ENCODE peak calls at places on chromosomes 3 and 15, in seven cellular contexts. P is body of pancreas, L is PC-3, G is AG04450, F is transverse colon, H is coronary artery, B is astrocyte of the spinal cord. A is an unnamed sample.
A peak's percentile ranks its signal among the peaks of the same experiment; 100 is the strongest.

GRCh38 chr3:122101646-122102045 is 46.5 kb downstream of the CD86 start:
- DNase-seq in P (no peak), L (peak; percentile 87), G (peak; percentile 24), F (no peak), H (no peak), B (peak; percentile 28), A (no peak)

GRCh38 chr3:34174740-34175139 is 376.3 kb downstream of the PDCD6IP start:
- DNase-seq in P (no peak), L (no peak), G (no peak), F (no peak), H (no peak), B (no peak), A (no peak)

GRCh38 chr3:46978381-46978780 is 1.1 kb upstream of the NBEAL2 start:
- DNase-seq in P (no peak), L (no peak), G (no peak), F (no peak), H (no peak), B (no peak), A (no peak)

GRCh38 chr3:143843607-143844006 is 4.7 kb downstream of the SLC9A9 start:
- DNase-seq in P (no peak), L (no peak), G (no peak), F (no peak), H (no peak), B (no peak), A (no peak)

GRCh38 chr3:120144267-120144666 is 50.0 kb upstream of the GSK3B start:
- DNase-seq in P (peak; percentile 43), L (peak; percentile 82), G (no peak), F (no peak), H (no peak), B (peak; percentile 20), A (peak; percentile 61)

GRCh38 chr3:67685499-67685898 is 31.1 kb upstream of the SUCLG2 start:
- DNase-seq in P (no peak), L (no peak), G (no peak), F (no peak), H (no peak), B (peak; percentile 9), A (no peak)

GRCh38 chr15:70092462-70092850 is 5.3 kb downstream of the TLE3 start:
- DNase-seq in P (no peak), L (no peak), G (peak; percentile 69), F (no peak), H (no peak), B (no peak), A (no peak)

GRCh38 chr3:72798552-72799195 is 49.6 kb downstream of the SHQ1 start:
- DNase-seq in P (no peak), L (no peak), G (no peak), F (no peak), H (no peak), B (peak; percentile 23), A (no peak)

GRCh38 chr15:83698294-83698693 is 44.4 kb downstream of the ADAMTSL3 start:
- DNase-seq in P (peak; percentile 31), L (peak; percentile 87), G (no peak), F (peak; percentile 46), H (no peak), B (peak; percentile 22), A (no peak)

GRCh38 chr3:26102376-26103110 is 312.7 kb downstream of the OXSM start:
- DNase-seq in P (no peak), L (no peak), G (no peak), F (no peak), H (no peak), B (no peak), A (no peak)

GRCh38 chr3:70853161-70853560 is 540.7 kb upstream of the MDFIC2 start:
- DNase-seq in P (no peak), L (no peak), G (no peak), F (no peak), H (no peak), B (peak; percentile 32), A (no peak)

GRCh38 chr3:70855139-70855538 is 542.7 kb upstream of the MDFIC2 start:
- DNase-seq in P (no peak), L (no peak), G (no peak), F (no peak), H (no peak), B (no peak), A (no peak)

GRCh38 chr3:70854108-70854507 is 541.7 kb upstream of the MDFIC2 start:
- DNase-seq in P (no peak), L (no peak), G (no peak), F (no peak), H (no peak), B (peak; percentile 36), A (no peak)

GRCh38 chr3:70857926-70858325 is 545.5 kb upstream of the MDFIC2 start:
- DNase-seq in P (no peak), L (no peak), G (no peak), F (no peak), H (no peak), B (no peak), A (no peak)

GRCh38 chr3:70856414-70857162 is 544.1 kb upstream of the MDFIC2 start:
- DNase-seq in P (no peak), L (peak; percentile 83), G (peak; percentile 64), F (no peak), H (no peak), B (peak; percentile 88), A (no peak)
- H3K4me3 ChIP-seq in P (no peak overlapping the region), L (no peak overlapping the region), G (no peak overlapping the region), F (no peak overlapping the region), H (no peak overlapping the region), B (no peak overlapping the region), A (no peak overlapping the region)

DNA sequence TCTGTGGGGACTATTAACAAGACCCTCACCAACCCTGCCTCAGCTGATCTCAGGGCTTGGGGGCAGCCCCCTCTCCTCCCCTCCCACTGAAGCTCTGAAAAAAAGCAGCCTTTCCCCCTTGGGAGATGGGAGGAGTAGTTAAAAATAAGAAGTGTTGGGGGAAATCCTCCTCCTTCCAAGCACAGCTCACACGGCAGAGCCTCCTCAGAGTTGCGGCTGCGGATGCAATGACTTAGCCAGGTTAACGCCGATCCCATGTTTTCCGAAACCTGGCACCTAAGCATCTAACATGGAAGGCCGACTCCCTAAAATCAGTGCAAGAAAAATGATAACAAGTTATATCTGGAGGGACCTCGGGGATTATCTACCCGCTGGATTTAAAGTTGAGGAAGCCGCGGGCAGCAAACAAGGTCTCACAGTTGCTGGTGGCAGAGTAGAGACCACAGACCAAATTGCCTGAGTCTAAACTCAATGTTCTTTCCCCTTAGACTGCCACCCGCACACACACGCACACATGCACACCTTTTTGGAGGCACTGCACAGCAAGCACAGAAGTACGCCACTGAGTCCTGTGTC is 1.1 kb upstream of the TPM1 start:
- DNase-seq in P (no peak), L (no peak), G (no peak), F (no peak), H (no peak), B (no peak), A (no peak)
- H3K4me3 ChIP-seq in P (peak overlapping the region; percentile 73), L (no peak overlapping the region), G (peak overlapping the region; percentile 58), F (peak overlapping the region; percentile 88), H (peak overlapping the region; percentile 94), B (peak overlapping the region; percentile 79), A (peak overlapping the region; percentile 71)

GRCh38 chr15:91853968-91854943 is 748 bp downstream of the SLCO3A1 start:
- DNase-seq in P (peak; percentile 25), L (no peak), G (no peak), F (peak; percentile 57), H (peak; percentile 79), B (peak; percentile 10), A (no peak)

GRCh38 chr15:91855684-91856553 is 2.4 kb downstream of the SLCO3A1 start:
- DNase-seq in P (peak; percentile 24), L (peak; percentile 43), G (no peak), F (peak; percentile 73), H (no peak), B (no peak), A (no peak)

GRCh38 chr15:91857772-91858171 is 4.3 kb downstream of the SLCO3A1 start:
- DNase-seq in P (no peak), L (no peak), G (no peak), F (no peak), H (no peak), B (no peak), A (no peak)

GRCh38 chr15:91855241-91855640 is 1.7 kb downstream of the SLCO3A1 start:
- DNase-seq in P (no peak), L (no peak), G (no peak), F (no peak), H (no peak), B (no peak), A (no peak)

DNA sequence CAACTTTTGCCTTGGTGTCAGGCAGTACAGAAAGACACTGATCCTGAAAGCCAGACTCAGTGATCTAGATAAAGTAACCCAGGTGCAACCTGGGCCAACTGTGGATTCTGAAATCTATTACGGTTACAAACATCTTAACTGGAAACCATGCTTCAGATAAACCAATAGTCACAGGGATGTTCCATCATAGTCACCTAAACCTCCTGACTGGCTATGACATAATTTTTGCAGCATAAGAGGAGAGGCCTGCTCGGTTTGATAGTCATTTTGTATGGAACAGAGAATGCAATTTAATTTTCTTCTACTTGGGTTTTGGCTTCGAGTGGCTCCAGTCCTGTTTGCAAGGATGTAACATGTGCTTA is 3.7 kb downstream of the SLCO3A1 start:
- DNase-seq in P (no peak), L (no peak), G (no peak), F (no peak), H (no peak), B (no peak), A (no peak)
- H3K4me3 ChIP-seq in P (no peak overlapping the region), L (no peak overlapping the region), G (no peak overlapping the region), F (no peak overlapping the region), H (no peak overlapping the region), B (no peak overlapping the region), A (no peak overlapping the region)

GRCh38 chr3:14320221-14320620 is 82.2 kb upstream of the SLC6A6 start:
- DNase-seq in P (no peak), L (no peak), G (no peak), F (no peak), H (no peak), B (no peak), A (no peak)
- H3K4me3 ChIP-seq in P (no peak overlapping the region), L (no peak overlapping the region), G (no peak overlapping the region), F (no peak overlapping the region), H (no peak overlapping the region), B (no peak overlapping the region), A (no peak overlapping the region)

A was measured in RWPE2.